ENCODE peak calls at places on chromosomes 16 and 17, in nine cellular contexts. U is activated CD8-positive, alpha-beta T cell treated with anti-CD3 and anti-CD28 coated beads for 36 hours; Z is Panc1; L is coronary artery; G is mammary epithelial cell; T is cardiac muscle cell; D is CD8-positive, alpha-beta T cell; C is adrenal gland; Y is type B pancreatic cell. J is an unnamed sample.

GRCh38 chr17:27565874-27566672 is 64.9 kb upstream of the LGALS9 start:
- DNase-seq in Z (no peak), U (peak), C (no peak), D (no peak), L (no peak), Y (no peak), G (no peak), T (no peak), J (no peak)

GRCh38 chr17:75006653-75007052 is 5.8 kb upstream of the MRPL58 start:
- DNase-seq in Z (no peak), L (no peak), G (no peak), Y (no peak), T (no peak), D (no peak), U (no peak), C (peak), J (no peak)

GRCh38 chr16:88815901-88816589 is 4.3 kb upstream of the APRT start:
- DNase-seq in C (no peak), U (peak), G (no peak), Z (no peak), Y (no peak), L (no peak), D (peak), T (peak), J (peak)

GRCh38 chr17:75832164-75832651 is 12.0 kb downstream of the UNC13D start:
- DNase-seq in T (peak), Z (no peak), G (peak), C (peak), L (no peak), D (peak), U (peak), Y (no peak), J (no peak)

GRCh38 chr16:10558746-10559641 is 21.4 kb downstream of the EMP2 start:
- DNase-seq in L (peak), Y (no peak), D (no peak), Z (no peak), C (peak), U (no peak), T (peak), G (peak), J (peak)

GRCh38 chr17:28347261-28347891 is 10.0 kb downstream of the POLDIP2 start:
- DNase-seq in Y (no peak), T (peak), D (no peak), U (no peak), Z (no peak), G (peak), C (peak), L (no peak), J (peak)

GRCh38 chr17:40345161-40346034 is 19.1 kb downstream of the GJD3 start:
- DNase-seq in U (no peak), T (peak), Z (no peak), Y (no peak), D (no peak), C (peak), G (peak), L (no peak), J (peak)

GRCh38 chr16:66427036-66427446 is at the start of gene BEAN1:
- DNase-seq in C (peak), G (no peak), D (no peak), U (no peak), Y (no peak), T (peak), L (no peak), Z (no peak), J (peak)

GRCh38 chr16:12002447-12003006 is 26.0 kb downstream of the SNX29 start:
- DNase-seq in G (no peak), Z (no peak), C (no peak), L (no peak), T (peak), Y (no peak), D (no peak), U (no peak), J (no peak)

GRCh38 chr16:67539271-67539670 is 10.6 kb downstream of the RIPOR1 start:
- DNase-seq in Z (no peak), Y (no peak), U (peak), T (no peak), D (no peak), C (no peak), G (no peak), L (no peak), J (no peak)

GRCh38 chr16:85936761-85937343 is 37.9 kb downstream of the IRF8 start:
- DNase-seq in D (peak), L (no peak), U (peak), T (no peak), Y (no peak), C (no peak), Z (no peak), G (no peak), J (no peak)

GRCh38 chr17:35900693-35901487 is 20.7 kb upstream of the CCL5 start:
- DNase-seq in L (no peak), U (peak), Y (no peak), C (no peak), Z (no peak), T (peak), G (no peak), D (peak), J (no peak)

GRCh38 chr17:80782536-80783427 is 208.9 kb upstream of the CHMP6 start:
- DNase-seq in C (peak), D (peak), T (no peak), Z (no peak), U (peak), G (no peak), Y (no peak), L (peak), J (no peak)

GRCh38 chr17:2034157-2034556 is 4.2 kb downstream of the DPH1 start:
- DNase-seq in U (no peak), Z (no peak), C (no peak), Y (no peak), T (peak), L (no peak), G (no peak), D (no peak), J (no peak)

GRCh38 chr17:50289268-50289667 is 15.0 kb downstream of the TMEM92 start:
- DNase-seq in G (no peak), Z (no peak), T (peak), L (no peak), D (no peak), Y (no peak), U (no peak), C (no peak), J (no peak)

GRCh38 chr16:85897384-85897783 is 1.6 kb upstream of the IRF8 start:
- DNase-seq in Y (no peak), L (no peak), Z (no peak), D (no peak), U (peak), C (no peak), T (no peak), G (no peak), J (no peak)

GRCh38 chr16:9033125-9033830 is 58.2 kb upstream of the HAPSTR1 start:
- DNase-seq in G (peak), T (peak), D (no peak), L (no peak), C (peak), U (peak), Z (no peak), Y (no peak), J (peak)

GRCh38 chr16:30951785-30952184 is 2.9 kb downstream of the ORAI3 start:
- DNase-seq in D (no peak), C (peak), L (peak), T (peak), G (no peak), Z (no peak), U (no peak), Y (no peak), J (no peak)

GRCh38 chr16:69077251-69077650 is 28.2 kb upstream of the HAS3 start:
- DNase-seq in T (no peak), U (no peak), C (no peak), Z (peak), Y (no peak), L (no peak), G (peak), D (no peak), J (no peak)

GRCh38 chr16:87828071-87828971 is 41.0 kb downstream of the SLC7A5 start:
- DNase-seq in Z (no peak), G (peak), L (no peak), D (no peak), C (no peak), Y (no peak), T (no peak), U (peak), J (no peak)

GRCh38 chr16:52537463-52537862 is 9.5 kb downstream of the TOX3 start:
- DNase-seq in D (no peak), T (no peak), Y (no peak), G (no peak), U (no peak), Z (no peak), L (no peak), C (no peak), J (no peak)

GRCh38 chr17:40112718-40113109 is 9.1 kb upstream of the MSL1 start:
- DNase-seq in L (peak), U (no peak), D (no peak), Z (no peak), C (peak), T (no peak), G (no peak), Y (no peak), J (no peak)

GRCh38 chr17:42179911-42180410 is 981 bp downstream of the KCNH4 start:
- DNase-seq in Y (no peak), L (no peak), U (peak), D (no peak), Z (no peak), T (peak), C (peak), G (peak), J (no peak)

GRCh38 chr16:84294196-84295142 is at the start of gene WFDC1:
- DNase-seq in U (no peak), Y (no peak), L (peak), C (no peak), D (no peak), G (no peak), Z (no peak), T (peak), J (peak)

GRCh38 chr16:2748757-2749455 is 3.5 kb upstream of the SRRM2 start:
- DNase-seq in U (no peak), G (no peak), T (no peak), L (no peak), D (no peak), Z (no peak), Y (no peak), C (no peak), J (no peak)

GRCh38 chr16:60681014-60681413 is 1355.2 kb downstream of the CDH8 start:
- DNase-seq in T (no peak), D (no peak), Y (no peak), Z (no peak), C (no peak), G (no peak), U (no peak), L (no peak), J (no peak)

GRCh38 chr16:22300427-22301071 is 3.3 kb downstream of the POLR3E start:
- DNase-seq in T (peak), L (no peak), C (peak), D (peak), Y (no peak), G (peak), Z (no peak), U (peak), J (peak)

GRCh38 chr17:38344127-38344745 is 480 bp upstream of the GPR179 start:
- DNase-seq in Z (no peak), D (no peak), T (no peak), C (no peak), L (no peak), U (no peak), Y (no peak), G (no peak), J (no peak)

GRCh38 chr17:76053230-76054111 is 18.8 kb downstream of the SRP68 start:
- DNase-seq in C (no peak), Y (no peak), T (peak), L (no peak), U (peak), G (peak), Z (no peak), D (no peak), J (peak)

GRCh38 chr17:12605222-12605621 is 60.5 kb upstream of the MYOCD start:
- DNase-seq in Y (no peak), G (no peak), D (no peak), Z (no peak), U (no peak), C (no peak), L (no peak), T (no peak), J (no peak)

GRCh38 chr17:26773189-26774188 is 520.4 kb upstream of the WSB1 start:
- DNase-seq in D (no peak), G (no peak), C (no peak), T (no peak), Y (no peak), L (no peak), U (no peak), Z (no peak), J (no peak)

GRCh38 chr17:52648995-52649394 is 490.5 kb upstream of the CA10 start:
- DNase-seq in D (no peak), G (no peak), Z (no peak), C (no peak), U (no peak), T (no peak), L (no peak), Y (no peak), J (no peak)

GRCh38 chr16:28984619-28985135 is at the start of gene LAT:
- DNase-seq in G (no peak), Z (no peak), T (no peak), L (no peak), D (peak), Y (no peak), U (peak), C (no peak), J (no peak)

GRCh38 chr17:73272906-73273218 is 11.2 kb upstream of the CPSF4L start:
- DNase-seq in U (no peak), C (no peak), T (no peak), Y (no peak), L (no peak), G (no peak), D (no peak), Z (no peak), J (no peak)

GRCh38 chr16:85931596-85932402 is 32.8 kb downstream of the IRF8 start:
- DNase-seq in G (no peak), L (no peak), Y (no peak), D (no peak), U (no peak), T (no peak), C (no peak), Z (no peak), J (no peak)

GRCh38 chr16:70250748-70251650 is 741 bp downstream of the EXOSC6 start:
- DNase-seq in T (peak), Y (no peak), D (peak), G (peak), L (no peak), C (peak), Z (no peak), U (peak), J (peak)

GRCh38 chr17:14222611-14223010 is 14.1 kb downstream of the CDRT15 start:
- DNase-seq in U (no peak), L (no peak), C (no peak), T (no peak), D (no peak), Z (no peak), G (no peak), Y (no peak), J (no peak)

GRCh38 chr17:20908373-20909273 is 134.2 kb downstream of the USP22 start:
- DNase-seq in G (peak), T (peak), C (peak), D (peak), U (peak), Z (no peak), Y (peak), L (peak), J (peak)
- TF ChIP-seq CTCF in G (peak), T (peak), C (peak), D (no peak), U (peak), Z (peak), Y (peak), L (peak), J (no peak)

GRCh38 chr17:44221072-44221861 is 1.8 kb upstream of the UBTF start:
- DNase-seq in D (peak), Y (peak), L (peak), G (peak), T (peak), C (peak), U (peak), Z (no peak), J (peak)
- TF ChIP-seq CTCF in D (no peak), Y (no peak), L (no peak), G (no peak), T (peak), C (no peak), U (no peak), Z (no peak), J (no peak)

GRCh38 chr16:71647391-71647790 is 21.4 kb downstream of the MARVELD3 start:
- DNase-seq in L (no peak), D (no peak), U (no peak), G (no peak), C (no peak), T (no peak), Y (no peak), Z (no peak), J (no peak)

GRCh38 chr16:71648921-71649320 is 22.9 kb downstream of the MARVELD3 start:
- DNase-seq in G (no peak), U (no peak), Y (no peak), T (peak), C (no peak), Z (no peak), L (no peak), D (no peak), J (peak)

GRCh38 chr16:71648162-71648561 is 22.2 kb downstream of the MARVELD3 start:
- DNase-seq in L (no peak), T (no peak), G (no peak), Z (no peak), Y (no peak), U (no peak), D (no peak), C (no peak), J (no peak)

GRCh38 chr16:71645450-71645849 is 19.5 kb downstream of the MARVELD3 start:
- DNase-seq in T (peak), G (peak), Y (no peak), L (no peak), C (no peak), Z (peak), D (no peak), U (no peak), J (peak)
- TF ChIP-seq CTCF in T (peak), G (peak), Y (peak), L (no peak), C (no peak), Z (peak), D (no peak), U (peak), J (peak)

GRCh38 chr16:71498031-71498430 is 8.9 kb upstream of the ZNF19 start:
- DNase-seq in T (no peak), L (no peak), C (no peak), Z (no peak), U (no peak), Y (no peak), G (no peak), D (no peak), J (no peak)

GRCh38 chr16:71499775-71500364 is 10.7 kb upstream of the ZNF19 start:
- DNase-seq in G (peak), U (peak), L (no peak), T (peak), C (peak), Z (peak), D (peak), Y (no peak), J (peak)

GRCh38 chr16:71501562-71501961 is 12.4 kb upstream of the ZNF19 start:
- DNase-seq in Z (no peak), D (no peak), Y (no peak), L (no peak), C (no peak), G (no peak), U (no peak), T (no peak), J (peak)

GRCh38 chr16:71504901-71505300 is 15.8 kb upstream of the ZNF19 start:
- DNase-seq in D (no peak), Z (no peak), U (no peak), L (no peak), Y (no peak), G (peak), T (no peak), C (no peak), J (peak)

DNA sequence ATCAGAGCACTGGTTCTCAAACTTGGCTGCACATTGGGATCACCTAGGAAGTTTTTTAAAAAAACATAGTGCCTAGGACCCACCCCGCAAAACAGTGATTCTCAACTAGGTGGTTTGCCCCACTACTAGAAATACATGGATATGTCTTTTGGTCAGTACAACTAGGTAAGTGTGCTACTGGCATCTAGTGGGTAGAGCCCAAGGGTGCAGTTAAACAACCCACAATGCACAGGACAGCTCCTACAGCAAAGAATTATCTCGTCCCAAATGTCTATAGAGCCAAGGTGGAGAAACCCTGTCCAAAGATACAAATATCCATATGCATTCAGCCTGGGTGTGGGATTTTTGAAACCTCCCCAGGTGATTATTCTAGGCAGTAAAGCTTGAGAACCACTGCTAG is 11.8 kb upstream of the ZNF19 start:
- DNase-seq in U (no peak), C (no peak), T (no peak), Z (no peak), D (no peak), G (no peak), Y (no peak), L (no peak), J (no peak)
- TF ChIP-seq CTCF in U (no peak), C (no peak), T (no peak), Z (no peak), D (no peak), G (peak), Y (no peak), L (no peak), J (no peak)

GRCh38 chr17:44186307-44187130 is at the start of gene TMUB2:
- DNase-seq in T (peak), Y (peak), U (peak), C (peak), G (peak), D (peak), L (peak), Z (peak), J (peak)
- TF ChIP-seq CTCF in T (no peak), Y (no peak), U (no peak), C (no peak), G (no peak), D (no peak), L (no peak), Z (no peak), J (no peak)

DNA sequence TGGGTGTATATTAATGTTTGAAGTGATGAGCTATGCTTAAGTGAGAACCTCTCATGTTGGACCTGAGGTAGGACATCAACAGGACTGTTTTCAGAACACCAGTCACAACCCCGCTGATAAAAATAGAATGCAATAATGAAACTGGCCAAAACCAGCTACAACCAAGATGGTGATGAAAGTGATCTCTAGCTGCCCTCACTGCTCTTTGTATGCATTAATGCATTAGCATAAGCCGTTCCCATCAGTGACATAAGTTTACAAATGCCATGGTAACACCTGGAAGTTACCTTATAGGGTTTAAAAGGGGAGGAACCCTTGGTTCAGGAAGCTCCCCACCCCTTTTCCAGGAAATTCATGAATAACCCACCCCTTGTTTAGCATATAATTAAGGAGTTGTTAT is 672.5 kb upstream of the EEF2KMT start:
- DNase-seq in G (no peak), Y (no peak), T (no peak), D (no peak), C (no peak), L (no peak), U (no peak), Z (no peak), J (no peak)
- TF ChIP-seq CTCF in G (no peak), Y (no peak), T (no peak), D (no peak), C (no peak), L (no peak), U (no peak), Z (no peak), J (no peak)

DNA sequence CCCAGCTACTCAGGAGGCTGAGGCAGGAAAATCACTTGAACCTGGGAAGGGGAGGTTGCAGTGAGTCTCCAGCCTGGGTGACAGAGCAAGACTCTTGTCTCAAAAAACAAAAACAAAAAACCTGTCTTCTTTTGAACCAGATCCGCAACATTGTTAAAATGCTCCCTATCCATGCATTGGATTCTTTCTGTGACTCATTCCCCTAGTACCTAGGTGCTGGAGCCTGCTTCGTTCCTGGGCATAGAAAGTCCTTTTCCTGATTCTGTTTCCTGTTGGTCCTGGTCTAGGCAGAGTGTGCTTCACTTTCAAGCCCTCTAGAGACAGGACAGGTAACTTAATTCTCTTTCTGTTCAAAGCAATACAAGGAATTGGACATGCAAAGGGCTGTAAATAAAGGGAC is 5.2 kb downstream of the EPN2 start:
- DNase-seq in L (no peak), T (no peak), Z (no peak), G (peak), C (no peak), D (no peak), Y (no peak), U (no peak), J (peak)
- TF ChIP-seq CTCF in L (no peak), T (no peak), Z (no peak), G (no peak), C (no peak), D (no peak), Y (no peak), U (no peak), J (no peak)

J was measured in Calu3.